ENCODE peak calls at places on chromosomes 2 and 18, in five cellular contexts. O, U, H, Q and X are unnamed samples.

GRCh38 chr2:27961997-27962396 is 71.5 kb downstream of the BABAM2 start:
- DNase-seq in O (no peak), U (peak), H (no peak), Q (no peak), X (no peak)

GRCh38 chr2:27992787-27993747 is 102.5 kb downstream of the BABAM2 start:
- DNase-seq in O (no peak), U (peak), H (no peak), Q (no peak), X (no peak)

GRCh38 chr2:126381081-126381480 is 274.9 kb upstream of the GYPC start:
- DNase-seq in O (no peak), U (no peak), H (no peak), Q (no peak), X (no peak)

GRCh38 chr18:75183524-75183923 is 25.4 kb downstream of the PTGR3 start:
- DNase-seq in O (no peak), U (no peak), H (no peak), Q (no peak), X (no peak)

GRCh38 chr2:60551241-60552095 is 2.0 kb downstream of the BCL11A start:
- DNase-seq in O (no peak), U (peak), H (no peak), Q (no peak), X (no peak)

GRCh38 chr2:25341031-25341727 is 546 bp downstream of the DNMT3A start:
- DNase-seq in O (no peak), U (no peak), H (peak), Q (no peak), X (peak)

GRCh38 chr18:50034029-50034428 is 160.9 kb downstream of the MYO5B start:
- DNase-seq in O (no peak), U (no peak), H (no peak), Q (no peak), X (no peak)

GRCh38 chr2:64987001-64987962 is 1.9 kb upstream of the SLC1A4 start:
- DNase-seq in O (no peak), U (peak), H (peak), Q (peak), X (no peak)

GRCh38 chr2:232367591-232368233 is 10.8 kb upstream of the ALPP start:
- DNase-seq in O (no peak), U (no peak), H (no peak), Q (no peak), X (no peak)

GRCh38 chr2:67015681-67016080 is 381.5 kb upstream of the ETAA1 start:
- DNase-seq in O (no peak), U (no peak), H (no peak), Q (no peak), X (no peak)

GRCh38 chr2:232348936-232349335 is 29.6 kb upstream of the ALPP start:
- DNase-seq in O (no peak), U (no peak), H (peak), Q (no peak), X (no peak)

GRCh38 chr2:215961981-215962380 is 51.4 kb downstream of the MREG start:
- DNase-seq in O (no peak), U (no peak), H (no peak), Q (no peak), X (no peak)

GRCh38 chr18:8835556-8835955 is 130.2 kb downstream of the MTCL1 start:
- DNase-seq in O (no peak), U (peak), H (no peak), Q (no peak), X (no peak)

GRCh38 chr2:73004466-73004865 is 67.0 kb downstream of the SFXN5 start:
- DNase-seq in O (no peak), U (no peak), H (no peak), Q (no peak), X (no peak)

GRCh38 chr2:237250599-237250998 is 163.4 kb downstream of the COL6A3 start:
- DNase-seq in O (no peak), U (no peak), H (no peak), Q (no peak), X (no peak)

GRCh38 chr2:3282056-3282998 is 95.3 kb downstream of the EIPR1 start:
- DNase-seq in O (no peak), U (peak), H (no peak), Q (no peak), X (no peak)

GRCh38 chr2:109324859-109325258 is 195.9 kb downstream of the SH3RF3 start:
- DNase-seq in O (no peak), U (peak), H (no peak), Q (no peak), X (no peak)

GRCh38 chr2:146246017-146246733 is 1598.7 kb upstream of the ACVR2A start:
- DNase-seq in O (no peak), U (peak), H (no peak), Q (no peak), X (no peak)

GRCh38 chr2:3610415-3610814 is 15.5 kb downstream of the COLEC11 start:
- DNase-seq in O (no peak), U (no peak), H (no peak), Q (no peak), X (no peak)

GRCh38 chr2:11152591-11152990 is 2.7 kb upstream of the SLC66A3 start:
- DNase-seq in O (no peak), U (no peak), H (no peak), Q (no peak), X (no peak)

GRCh38 chr2:54624611-54625071 is 98.8 kb upstream of the EML6 start:
- DNase-seq in O (no peak), U (peak), H (no peak), Q (no peak), X (no peak)

GRCh38 chr18:10524507-10525425 is 1.1 kb upstream of the NAPG start:
- DNase-seq in O (no peak), U (peak), H (no peak), Q (peak), X (no peak)

GRCh38 chr2:85413592-85414421 is 3.6 kb upstream of the CAPG start:
- DNase-seq in O (no peak), U (peak), H (no peak), Q (no peak), X (no peak)

GRCh38 chr2:21372654-21373053 is 248.9 kb downstream of the TDRD15 start:
- DNase-seq in O (no peak), U (no peak), H (peak), Q (peak), X (no peak)

GRCh38 chr2:136129601-136130000 is 11.7 kb upstream of the CXCR4 start:
- DNase-seq in O (no peak), U (no peak), H (peak), Q (no peak), X (no peak)

GRCh38 chr2:237508361-237508760 is 21.3 kb downstream of the MLPH start:
- DNase-seq in O (no peak), U (no peak), H (no peak), Q (no peak), X (no peak)

GRCh38 chr2:236240228-236240990 is 23.8 kb downstream of the ASB18 start:
- DNase-seq in O (no peak), U (no peak), H (no peak), Q (no peak), X (no peak)

GRCh38 chr2:149164827-149165226 is 126.3 kb downstream of the LYPD6B start:
- DNase-seq in O (no peak), U (no peak), H (no peak), Q (no peak), X (no peak)